ENCODE peak calls at places on chromosomes 1 and 21, in ten cellular contexts. X, V, P, C, M, F, T, L, Q and Y are unnamed samples.

GRCh38 chr1:36937371-36937770 is 96.9 kb downstream of the GRIK3 start:
- DNase-seq in T (no peak), X (no peak), Q (no peak), C (no peak), L (no peak), P (no peak), F (no peak), V (no peak), M (no peak), Y (no peak)

GRCh38 chr1:219179293-219179692 is 5.6 kb downstream of the LYPLAL1 start:
- DNase-seq in L (no peak), C (no peak), X (peak), Q (no peak), T (no peak), M (no peak), V (no peak), F (no peak), P (no peak), Y (no peak)

GRCh38 chr1:225866061-225866844 is 15.9 kb downstream of the TMEM63A start:
- DNase-seq in L (no peak), C (no peak), F (no peak), V (peak), M (no peak), Q (no peak), X (peak), T (no peak), P (no peak), Y (no peak)

GRCh38 chr1:197862671-197863070 is 39.8 kb upstream of the C1orf53 start:
- DNase-seq in X (peak), F (no peak), M (no peak), C (no peak), Q (no peak), P (no peak), T (no peak), L (no peak), V (no peak), Y (no peak)

GRCh38 chr1:93740601-93741031 is 59.0 kb upstream of the BCAR3 start:
- DNase-seq in V (no peak), L (no peak), C (peak), Q (no peak), T (no peak), F (no peak), X (no peak), M (peak), P (no peak), Y (no peak)

GRCh38 chr1:111286912-111287311 is 3.7 kb upstream of the CHIA start:
- DNase-seq in T (no peak), V (no peak), Q (no peak), M (no peak), L (no peak), F (no peak), C (no peak), P (no peak), X (no peak), Y (no peak)

GRCh38 chr1:10424034-10424433 is 6.2 kb upstream of the CENPS start:
- DNase-seq in M (no peak), L (no peak), V (no peak), F (peak), Q (no peak), P (peak), C (no peak), T (no peak), X (peak), Y (no peak)

GRCh38 chr21:45302082-45303061 is 14.7 kb upstream of the POFUT2 start:
- DNase-seq in P (peak), T (no peak), M (no peak), C (no peak), F (peak), X (no peak), V (peak), Q (peak), L (no peak), Y (no peak)

GRCh38 chr1:224761245-224761644 is 145.1 kb downstream of the CNIH3 start:
- DNase-seq in Q (peak), L (no peak), P (no peak), X (no peak), M (no peak), V (no peak), T (no peak), F (no peak), C (no peak), Y (no peak)

GRCh38 chr1:24322636-24323177 is 3.5 kb downstream of the GRHL3 start:
- DNase-seq in X (peak), P (no peak), C (no peak), Q (no peak), L (no peak), V (no peak), T (no peak), F (no peak), M (no peak), Y (no peak)

GRCh38 chr1:240474133-240474614 is 137.8 kb downstream of the GREM2 start:
- DNase-seq in V (no peak), C (no peak), F (no peak), T (no peak), L (no peak), P (no peak), Q (no peak), M (no peak), X (peak), Y (no peak)

GRCh38 chr1:63691672-63692425 is 82.0 kb upstream of the ROR1 start:
- DNase-seq in L (no peak), X (peak), C (peak), M (peak), P (no peak), Q (peak), T (peak), V (no peak), F (no peak), Y (no peak)

GRCh38 chr1:180198186-180198585 is 31.9 kb upstream of the LHX4 start:
- DNase-seq in T (no peak), C (no peak), Q (peak), M (no peak), X (no peak), F (no peak), P (no peak), V (no peak), L (no peak), Y (no peak)

GRCh38 chr1:110487676-110488075 is 31.3 kb downstream of the KCNA10 start:
- DNase-seq in C (no peak), L (no peak), M (no peak), T (no peak), X (no peak), P (no peak), Q (no peak), F (no peak), V (no peak), Y (no peak)

GRCh38 chr21:44858291-44858690 is 15.2 kb downstream of the PTTG1IP start:
- DNase-seq in C (no peak), T (no peak), M (no peak), P (no peak), Q (no peak), V (no peak), F (no peak), X (no peak), L (no peak), Y (no peak)

GRCh38 chr1:8239306-8240023 is 78.4 kb upstream of the SLC45A1 start:
- DNase-seq in Q (peak), M (peak), T (no peak), C (no peak), P (no peak), F (no peak), V (no peak), L (no peak), X (peak), Y (no peak)

GRCh38 chr1:7008331-7008730 is 223.1 kb downstream of the CAMTA1 start:
- DNase-seq in X (no peak), F (no peak), Q (peak), C (no peak), L (no peak), M (no peak), T (no peak), P (no peak), V (no peak), Y (no peak)

GRCh38 chr1:208668991-208669390 is 424.8 kb upstream of the PLXNA2 start:
- DNase-seq in T (no peak), F (no peak), C (no peak), M (peak), X (no peak), V (no peak), L (no peak), P (no peak), Q (peak), Y (peak)

GRCh38 chr1:28301368-28302174 is 27.3 kb upstream of the MED18 start:
- DNase-seq in F (no peak), X (peak), V (no peak), Q (no peak), P (no peak), T (no peak), M (no peak), L (no peak), C (no peak), Y (no peak)

GRCh38 chr1:203702130-203702577 is 62.8 kb upstream of the LAX1 start:
- DNase-seq in T (peak), F (no peak), X (peak), C (peak), Q (peak), P (no peak), V (peak), L (no peak), M (peak), Y (peak)

GRCh38 chr1:92333668-92334067 is 34.8 kb downstream of the RPAP2 start:
- DNase-seq in T (no peak), F (no peak), M (no peak), P (no peak), X (no peak), L (no peak), Q (no peak), V (no peak), C (no peak), Y (no peak)

GRCh38 chr1:110309768-110310167 is 29.4 kb upstream of the RBM15 start:
- DNase-seq in Q (no peak), F (no peak), C (no peak), P (no peak), V (no peak), L (no peak), X (peak), T (no peak), M (no peak), Y (no peak)

GRCh38 chr1:19877821-19878636 is 4.2 kb upstream of the OTUD3 start:
- DNase-seq in M (no peak), L (no peak), C (no peak), F (no peak), V (no peak), Q (peak), P (no peak), T (no peak), X (no peak), Y (no peak)

GRCh38 chr1:91015358-91015780 is 6.5 kb downstream of the ZNF644 start:
- DNase-seq in M (no peak), Q (no peak), C (no peak), L (no peak), T (no peak), X (no peak), P (no peak), V (no peak), F (no peak), Y (no peak)

GRCh38 chr1:228393811-228394570 is 12.6 kb downstream of the TRIM11 start:
- DNase-seq in P (no peak), L (no peak), M (no peak), V (no peak), C (no peak), Q (no peak), X (no peak), T (no peak), F (no peak), Y (no peak)

GRCh38 chr1:181089777-181090505 is 1.4 kb downstream of the IER5 start:
- DNase-seq in P (peak), L (peak), Q (peak), V (peak), T (no peak), X (peak), F (peak), C (no peak), M (peak), Y (peak)

GRCh38 chr21:17044696-17045095 is 468.1 kb upstream of the CXADR start:
- DNase-seq in M (no peak), L (no peak), V (no peak), T (no peak), P (no peak), X (no peak), C (no peak), Q (no peak), F (no peak), Y (no peak)

GRCh38 chr1:15384301-15384901 is 25.3 kb upstream of the EFHD2 start:
- DNase-seq in M (no peak), C (no peak), L (no peak), V (no peak), P (no peak), T (no peak), X (peak), F (no peak), Q (peak), Y (no peak)

GRCh38 chr21:32803651-32804050 is 32.1 kb upstream of the PAXBP1 start:
- DNase-seq in F (no peak), T (no peak), V (no peak), P (no peak), Q (no peak), M (no peak), X (peak), L (no peak), C (no peak), Y (no peak)

GRCh38 chr1:173669491-173669941 is at the start of gene ANKRD45:
- DNase-seq in X (peak), L (no peak), T (no peak), C (no peak), P (peak), F (peak), Q (peak), V (no peak), M (peak), Y (peak)
- TF ChIP-seq CTCF in X (no peak), L (no peak), T (no peak), C (no peak), P (no peak), F (no peak), Q (peak), V (no peak), M (no peak), Y (peak)

GRCh38 chr1:163932901-163933300 is 611.1 kb downstream of the NUF2 start:
- DNase-seq in C (no peak), L (no peak), X (no peak), P (no peak), T (no peak), F (no peak), M (no peak), Q (no peak), V (no peak), Y (no peak)
- TF ChIP-seq CTCF in C (no peak), L (no peak), X (no peak), P (no peak), T (no peak), F (no peak), M (no peak), Q (no peak), V (no peak), Y (no peak)

GRCh38 chr1:3954391-3955160 is 54.5 kb upstream of the C1orf174 start:
- DNase-seq in F (no peak), Q (no peak), T (no peak), C (no peak), P (no peak), V (no peak), M (peak), L (no peak), X (no peak), Y (no peak)

GRCh38 chr1:3959361-3959760 is 59.3 kb upstream of the C1orf174 start:
- DNase-seq in M (no peak), T (no peak), L (no peak), F (no peak), Q (no peak), V (no peak), X (no peak), C (no peak), P (no peak), Y (no peak)

GRCh38 chr1:3955196-3955772 is 55.2 kb upstream of the C1orf174 start:
- DNase-seq in F (no peak), C (no peak), V (no peak), M (no peak), T (no peak), Q (no peak), L (no peak), P (no peak), X (no peak), Y (no peak)

GRCh38 chr1:3956527-3957170 is 56.6 kb upstream of the C1orf174 start:
- DNase-seq in L (no peak), V (no peak), M (no peak), F (no peak), Q (no peak), X (no peak), T (no peak), P (no peak), C (no peak), Y (no peak)
- TF ChIP-seq CTCF in L (no peak), V (no peak), M (no peak), F (no peak), Q (no peak), X (no peak), T (no peak), P (no peak), C (no peak), Y (no peak)

GRCh38 chr1:88683848-88684481 is at the start of gene PKN2:
- DNase-seq in C (peak), Q (peak), P (peak), F (peak), T (peak), M (peak), V (peak), X (peak), L (peak), Y (peak)
- TF ChIP-seq CTCF in C (peak), Q (peak), P (no peak), F (peak), T (peak), M (no peak), V (peak), X (peak), L (no peak), Y (peak)

DNA sequence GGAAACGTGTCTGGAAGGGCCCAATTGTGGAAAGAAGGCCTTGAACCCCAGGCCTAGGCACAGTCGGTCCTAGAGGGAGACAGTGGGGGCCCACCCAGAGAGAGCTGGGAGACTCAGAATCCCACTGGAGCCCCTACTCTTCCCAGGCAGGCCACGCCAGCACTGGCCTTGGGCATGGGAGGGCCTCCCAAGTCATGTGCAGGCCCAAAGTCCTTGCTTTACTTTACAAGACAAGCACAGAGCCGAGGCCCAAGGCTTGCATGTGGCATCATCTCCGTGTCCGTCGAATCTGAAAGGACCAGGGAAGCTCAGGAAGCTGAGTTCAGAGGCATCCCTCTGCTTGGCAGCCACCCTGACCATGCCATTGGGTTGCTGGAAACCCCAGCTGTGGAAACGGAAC is 32.7 kb downstream of the ABCG1 start:
- DNase-seq in F (peak), P (no peak), C (no peak), T (no peak), L (no peak), X (no peak), Q (no peak), M (no peak), V (no peak), Y (no peak)
- TF ChIP-seq CTCF in F (no peak), P (no peak), C (no peak), T (no peak), L (no peak), X (no peak), Q (no peak), M (no peak), V (no peak), Y (no peak)

GRCh38 chr1:50105430-50105829 is 3.3 kb upstream of the ELAVL4 start:
- DNase-seq in V (no peak), C (no peak), T (no peak), L (no peak), P (no peak), F (no peak), X (no peak), M (no peak), Q (no peak), Y (no peak)
- TF ChIP-seq CTCF in V (no peak), C (no peak), T (peak), L (peak), P (no peak), F (no peak), X (no peak), M (no peak), Q (peak), Y (peak)

GRCh38 chr1:162276493-162276892 is 100.2 kb downstream of the SPATA46 start:
- DNase-seq in V (no peak), P (no peak), Q (no peak), T (peak), C (peak), X (peak), M (no peak), F (no peak), L (no peak), Y (no peak)
- TF ChIP-seq CTCF in V (no peak), P (peak), Q (peak), T (peak), C (peak), X (peak), M (no peak), F (peak), L (no peak), Y (peak)